ENCODE peak calls at places on chromosome 22, in four cellular contexts. C is body of pancreas, D is glutamatergic neuron, A is MCF 10A. F is an unnamed sample.

GRCh38 chr22:21919526-21920307 is 32.9 kb downstream of the PPM1F start:
- DNase-seq in C (no peak), D (no peak), A (no peak), F (no peak)

GRCh38 chr22:30038219-30038618 is 42.0 kb upstream of the HORMAD2 start:
- DNase-seq in C (peak), D (no peak), A (peak), F (no peak)

GRCh38 chr22:49354516-49355205 is 473.0 kb downstream of the BRD1 start:
- DNase-seq in C (no peak), D (no peak), A (no peak), F (no peak)

GRCh38 chr22:36562261-36562835 is 33.4 kb upstream of the EIF3D start:
- DNase-seq in C (no peak), D (no peak), A (peak), F (no peak)

GRCh38 chr22:35437038-35437437 is 37.1 kb downstream of the MCM5 start:
- DNase-seq in C (no peak), D (no peak), A (no peak), F (no peak)

GRCh38 chr22:30777589-30777988 is 82.9 kb downstream of the OSBP2 start:
- DNase-seq in C (no peak), D (no peak), A (no peak), F (no peak)

GRCh38 chr22:49197986-49198704 is 629.5 kb downstream of the BRD1 start:
- DNase-seq in C (no peak), D (no peak), A (no peak), F (no peak)

GRCh38 chr22:44442856-44443595 is 55.0 kb downstream of the RTL6 start:
- DNase-seq in C (no peak), D (no peak), A (no peak), F (peak)

GRCh38 chr22:30040499-30041055 is 39.7 kb upstream of the HORMAD2 start:
- DNase-seq in C (no peak), D (no peak), A (no peak), F (no peak)

GRCh38 chr22:20569059-20570058 is 61.9 kb downstream of the MED15 start:
- DNase-seq in C (peak), D (no peak), A (peak), F (no peak)

GRCh38 chr22:32355760-32356159 is 1.9 kb upstream of the RFPL3 start:
- DNase-seq in C (peak), D (no peak), A (peak), F (no peak)

GRCh38 chr22:45903355-45904149 is 73.4 kb downstream of the WNT7B start:
- DNase-seq in C (peak), D (no peak), A (peak), F (no peak)

GRCh38 chr22:29022101-29022817 is 39.4 kb downstream of the C22orf31 start:
- DNase-seq in C (no peak), D (no peak), A (no peak), F (no peak)

GRCh38 chr22:49142891-49143290 is 684.8 kb downstream of the BRD1 start:
- DNase-seq in C (no peak), D (no peak), A (no peak), F (no peak)

GRCh38 chr22:39431821-39432251 is 25.0 kb upstream of the MGAT3 start:
- DNase-seq in C (no peak), D (no peak), A (no peak), F (no peak)

GRCh38 chr22:48240165-48240934 is 1477.9 kb downstream of the TBC1D22A start:
- DNase-seq in C (no peak), D (no peak), A (no peak), F (no peak)

GRCh38 chr22:19285831-19286230 is 5.7 kb downstream of the CLTCL1 start:
- DNase-seq in C (no peak), D (no peak), A (no peak), F (no peak)

GRCh38 chr22:33579448-33580093 is 340.7 kb downstream of the LARGE1 start:
- DNase-seq in C (peak), D (peak), A (peak), F (peak)

GRCh38 chr22:35514366-35514765 is 26.3 kb upstream of the RASD2 start:
- DNase-seq in C (no peak), D (no peak), A (no peak), F (no peak)

GRCh38 chr22:19631899-19632670 is 82.2 kb upstream of the SEPTIN5 start:
- DNase-seq in C (peak), D (no peak), A (peak), F (peak)

GRCh38 chr22:49538006-49538405 is 289.7 kb downstream of the BRD1 start:
- DNase-seq in C (no peak), D (no peak), A (no peak), F (no peak)

GRCh38 chr22:32650553-32651345 is 150.8 kb upstream of the TIMP3 start:
- DNase-seq in C (no peak), D (no peak), A (no peak), F (no peak)

GRCh38 chr22:49243335-49243734 is 584.3 kb downstream of the BRD1 start:
- DNase-seq in C (no peak), D (no peak), A (no peak), F (no peak)

GRCh38 chr22:50049299-50050195 is 8.6 kb downstream of the TTLL8 start:
- DNase-seq in C (no peak), D (no peak), A (no peak), F (no peak)

GRCh38 chr22:39528681-39529486 is 3.7 kb downstream of the RPS19BP1 start:
- DNase-seq in C (peak), D (peak), A (peak), F (peak)

GRCh38 chr22:31272522-31273446 is 19.5 kb downstream of the PIK3IP1 start:
- DNase-seq in C (peak), D (peak), A (peak), F (peak)

GRCh38 chr22:36239401-36240171 is at the start of gene APOL2:
- DNase-seq in C (peak), D (peak), A (peak), F (peak)

GRCh38 chr22:45127866-45128265 is 35.9 kb upstream of the NUP50 start:
- DNase-seq in C (no peak), D (no peak), A (peak), F (no peak)

GRCh38 chr22:46596819-46597218 is 23.4 kb upstream of the GRAMD4 start:
- DNase-seq in C (peak), D (no peak), A (no peak), F (no peak)

GRCh38 chr22:39110631-39111561 is 13.9 kb downstream of the APOBEC3H start:
- DNase-seq in C (no peak), D (no peak), A (peak), F (no peak)

GRCh38 chr22:39527481-39527961 is 5.0 kb downstream of the RPS19BP1 start:
- DNase-seq in C (peak), D (no peak), A (peak), F (no peak)

DNA sequence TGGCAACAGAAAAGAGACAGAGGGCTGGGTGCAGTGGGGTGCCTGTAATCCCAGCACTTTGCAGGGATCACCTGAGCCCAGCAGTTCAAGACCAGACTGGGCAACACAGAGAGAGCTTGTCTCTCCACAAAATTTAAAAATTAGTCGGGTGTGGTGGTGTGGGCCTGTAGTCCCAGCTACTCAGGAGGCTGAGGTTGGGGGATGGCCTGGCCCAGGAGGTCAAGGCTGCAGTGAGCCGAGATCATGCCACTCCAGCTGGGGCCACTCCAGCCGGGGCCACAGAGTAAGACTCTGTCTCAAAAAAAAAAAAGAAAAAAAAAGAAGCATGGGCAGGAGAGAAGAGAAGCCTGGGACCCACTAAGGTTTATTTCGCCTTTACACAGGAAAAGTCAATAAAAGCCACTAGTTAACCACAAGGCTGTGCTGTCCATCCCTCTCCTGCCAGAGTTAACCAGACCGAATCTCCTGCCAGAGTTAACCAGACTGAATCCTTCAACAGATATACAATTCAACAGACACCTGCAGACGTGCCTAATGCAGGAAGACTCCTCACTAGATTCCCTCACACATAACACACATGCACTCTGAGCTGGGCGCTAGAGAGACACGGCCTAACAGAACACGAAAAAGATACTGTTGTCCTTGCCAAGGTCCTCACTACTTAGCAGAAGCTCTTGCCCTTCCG is 29.8 kb downstream of the MICAL3 start:
- DNase-seq in C (no peak), D (no peak), A (no peak), F (no peak)
- TF ChIP-seq CTCF in C (no peak), D (no peak), A (no peak), F (no peak)

GRCh38 chr22:42645938-42646568 is 3.1 kb downstream of the CYB5R3 start:
- DNase-seq in C (peak), D (peak), A (no peak), F (no peak)
- TF ChIP-seq CTCF in C (no peak), D (no peak), A (no peak), F (no peak)

DNA sequence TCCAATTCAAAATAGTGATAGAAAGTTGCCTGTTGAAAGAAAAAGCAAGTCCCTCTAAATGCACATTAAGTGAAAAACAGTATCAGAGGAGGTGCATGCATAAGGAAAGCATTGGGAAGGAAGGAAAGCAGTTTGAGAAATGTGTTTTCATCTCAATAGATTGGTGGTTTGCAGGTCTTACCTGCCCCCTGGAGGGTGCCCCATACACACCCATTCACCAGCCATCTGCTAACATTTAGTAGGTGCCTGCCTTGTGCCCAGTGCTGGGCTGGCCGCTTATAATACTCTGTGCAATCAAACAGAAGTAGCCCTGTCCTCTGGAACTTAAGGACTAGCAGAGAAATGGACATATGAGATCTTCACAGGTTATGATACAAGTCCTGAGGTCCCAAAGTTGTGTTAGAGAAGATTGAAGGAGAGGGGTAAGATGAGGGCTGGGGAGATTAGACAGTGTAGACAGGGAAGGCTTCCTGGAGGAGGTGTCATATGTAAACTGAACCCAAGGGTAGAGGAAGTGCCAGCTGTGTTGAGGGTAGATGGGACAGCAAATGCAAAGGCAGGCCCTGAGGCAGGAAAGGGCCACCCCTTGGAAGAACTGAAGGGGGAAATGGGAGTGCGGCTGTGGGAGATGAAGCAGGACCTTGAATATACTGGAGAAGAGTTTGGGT is 184.2 kb downstream of the MN1 start:
- DNase-seq in C (no peak), D (peak), A (peak), F (no peak)
- TF ChIP-seq CTCF in C (no peak), D (no peak), A (no peak), F (no peak)

DNA sequence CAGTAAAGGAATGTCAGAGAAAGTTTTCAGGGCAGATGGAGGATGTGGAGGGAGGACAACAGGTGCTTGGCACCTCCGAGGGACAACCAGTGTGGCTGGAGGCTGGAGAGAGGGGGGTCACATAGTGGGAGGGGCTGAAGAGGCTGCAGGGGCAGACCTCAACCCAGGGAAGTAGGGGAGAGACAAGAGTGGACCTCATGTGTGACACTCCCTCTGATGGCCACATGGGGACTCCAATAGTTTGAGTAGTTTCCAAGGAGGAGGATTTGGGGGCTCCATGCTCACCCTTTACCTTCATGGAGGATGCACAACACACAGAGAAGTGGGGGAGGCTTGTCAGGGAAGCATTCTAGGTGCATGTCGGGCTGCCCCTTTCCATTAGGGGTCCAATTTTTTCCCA is 35.1 kb upstream of the ASPHD2 start:
- DNase-seq in C (no peak), D (no peak), A (no peak), F (no peak)
- TF ChIP-seq CTCF in C (no peak), D (peak), A (no peak), F (no peak)

GRCh38 chr22:23245045-23245798 is 64.9 kb downstream of the BCR start:
- DNase-seq in C (no peak), D (no peak), A (peak), F (no peak)
- TF ChIP-seq CTCF in C (no peak), D (no peak), A (no peak), F (no peak)

GRCh38 chr22:38032681-38033521 is 24.3 kb upstream of the PICK1 start:
- DNase-seq in C (peak), D (no peak), A (peak), F (no peak)

GRCh38 chr22:38033522-38034277 is 23.5 kb upstream of the PICK1 start:
- DNase-seq in C (no peak), D (no peak), A (no peak), F (no peak)

GRCh38 chr22:38035530-38035885 is 21.7 kb upstream of the PICK1 start:
- DNase-seq in C (no peak), D (no peak), A (no peak), F (no peak)

GRCh38 chr22:38034884-38035529 is 22.2 kb upstream of the PICK1 start:
- DNase-seq in C (no peak), D (no peak), A (no peak), F (no peak)

DNA sequence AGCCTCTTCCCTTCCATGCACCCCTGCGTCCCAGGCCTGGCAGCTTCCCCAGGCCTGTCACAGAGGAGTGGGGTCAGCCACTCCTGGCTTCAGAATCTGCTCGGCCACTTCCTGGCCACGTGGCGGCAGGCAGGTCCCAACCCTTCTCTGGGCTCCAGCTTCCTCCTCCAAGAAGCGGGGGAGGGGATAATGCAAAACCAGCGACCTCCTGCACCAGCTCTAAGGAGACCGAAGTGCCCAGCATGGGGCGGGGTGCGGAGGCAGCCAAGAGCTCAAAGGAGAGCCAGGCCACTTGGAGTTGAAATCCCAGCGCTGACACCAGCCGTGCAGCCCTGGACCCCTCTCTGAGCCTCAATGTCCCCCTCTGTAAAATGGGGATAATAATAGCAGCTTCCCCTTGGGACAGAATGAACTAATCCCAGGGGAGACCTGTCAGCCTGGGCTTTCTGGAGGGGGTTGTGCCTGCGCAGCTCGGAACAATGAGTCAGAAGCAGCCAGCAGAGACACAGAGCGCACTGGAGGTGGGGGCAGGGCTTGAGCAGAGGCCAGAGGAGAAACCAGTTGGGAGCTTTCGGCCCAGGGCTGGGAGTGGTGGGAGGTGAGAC is 22.8 kb upstream of the PICK1 start:
- DNase-seq in C (peak), D (no peak), A (peak), F (peak)
- TF ChIP-seq CTCF in C (no peak), D (no peak), A (no peak), F (no peak)